ENCODE peak calls at places on chromosomes 5 and 9, in seven cellular contexts. F is effector memory CD8-positive, alpha-beta T cell; X is GM13976; T is Panc1; S is left cardiac atrium; I is K562; E is AG04449. U is an unnamed sample.
A peak's percentile ranks its signal among the peaks of the same experiment; 100 is the strongest.

GRCh38 chr5:16736158-16736994 is 119.6 kb upstream of the RETREG1 start:
- DNase-seq in T (peak; percentile 7), F (no peak), E (peak; percentile 24), S (peak; percentile 38), X (no peak), I (no peak), U (no peak)

GRCh38 chr5:17794829-17795228 is 160.6 kb downstream of the TAF11L14 start:
- DNase-seq in E (no peak), S (no peak), F (no peak), X (no peak), I (no peak), T (no peak), U (no peak)

GRCh38 chr5:68041293-68041692 is 174.3 kb upstream of the PIK3R1 start:
- DNase-seq in F (no peak), I (no peak), T (no peak), S (no peak), X (peak; percentile 12), E (no peak), U (no peak)

GRCh38 chr9:124873664-124874063 is 11.7 kb downstream of the ARPC5L start:
- DNase-seq in I (no peak), S (no peak), F (peak; percentile 48), E (no peak), X (no peak), T (no peak), U (no peak)

GRCh38 chr9:18543406-18543965 is 69.5 kb downstream of the ADAMTSL1 start:
- DNase-seq in F (no peak), E (peak; percentile 53), I (no peak), X (no peak), T (no peak), S (no peak), U (no peak)

GRCh38 chr9:97038551-97038908 is 412 bp downstream of the CTSV start:
- DNase-seq in F (no peak), S (no peak), E (no peak), I (no peak), T (no peak), X (no peak), U (no peak)

GRCh38 chr5:122192883-122193496 is 63.6 kb downstream of the ZNF474 start:
- DNase-seq in I (peak; percentile 52), X (peak; percentile 29), E (no peak), S (no peak), F (no peak), T (peak; percentile 38), U (no peak)

GRCh38 chr5:149632311-149633251 is 51.3 kb downstream of the ARHGEF37 start:
- DNase-seq in E (no peak), I (peak; percentile 86), F (no peak), X (no peak), S (no peak), T (no peak), U (peak; percentile 55)

GRCh38 chr9:88258012-88258411 is 119.7 kb upstream of the SPATA31C2 start:
- DNase-seq in E (peak; percentile 29), S (peak; percentile 57), X (no peak), F (no peak), I (no peak), T (no peak), U (peak; percentile 77)

GRCh38 chr5:64286381-64286780 is 120.7 kb downstream of the RNF180 start:
- DNase-seq in I (no peak), E (no peak), X (no peak), F (no peak), S (no peak), T (no peak), U (no peak)

GRCh38 chr5:77806213-77806843 is 30.2 kb upstream of the TBCA start:
- DNase-seq in E (no peak), F (no peak), S (no peak), T (no peak), I (no peak), X (no peak), U (no peak)

GRCh38 chr5:109900911-109901627 is 211.3 kb downstream of the MAN2A1 start:
- DNase-seq in E (no peak), T (no peak), I (no peak), X (no peak), F (no peak), S (no peak), U (no peak)